ENCODE peak calls at places on chromosomes 13 and 19, in seven cellular contexts. One of them, this sample, is unnamed.

GRCh38 chr19:46659151-46660007 is 1.6 kb downstream of the DACT3 start:
- DNase-seq in neuronal stem cell: peak
- DNase-seq in endothelial cell of umbilical vein: no peak
- DNase-seq in CD8-positive, alpha-beta T cell: no peak
- DNase-seq in skeletal muscle cell: no peak
- DNase-seq in left ventricle myocardium inferior: no peak
- DNase-seq in esophagus squamous epithelium: no peak
- DNase-seq in this sample: no peak

GRCh38 chr13:50512602-50513527 is 330.6 kb downstream of the DLEU7 start:
- DNase-seq in neuronal stem cell: no peak
- DNase-seq in endothelial cell of umbilical vein: peak
- DNase-seq in CD8-positive, alpha-beta T cell: peak
- DNase-seq in skeletal muscle cell: no peak
- DNase-seq in left ventricle myocardium inferior: peak
- DNase-seq in esophagus squamous epithelium: peak
- DNase-seq in this sample: no peak

GRCh38 chr13:40983269-40983668 is 35.8 kb downstream of the ELF1 start:
- DNase-seq in neuronal stem cell: no peak
- DNase-seq in endothelial cell of umbilical vein: peak
- DNase-seq in CD8-positive, alpha-beta T cell: no peak
- DNase-seq in skeletal muscle cell: no peak
- DNase-seq in left ventricle myocardium inferior: no peak
- DNase-seq in esophagus squamous epithelium: no peak
- DNase-seq in this sample: no peak

GRCh38 chr19:16328824-16329482 is 4.3 kb downstream of the KLF2 start:
- DNase-seq in neuronal stem cell: no peak
- DNase-seq in endothelial cell of umbilical vein: peak
- DNase-seq in CD8-positive, alpha-beta T cell: peak
- DNase-seq in skeletal muscle cell: no peak
- DNase-seq in left ventricle myocardium inferior: no peak
- DNase-seq in esophagus squamous epithelium: no peak
- DNase-seq in this sample: no peak

GRCh38 chr13:32538234-32538620 is 368 bp downstream of the N4BP2L2 start:
- DNase-seq in neuronal stem cell: no peak
- DNase-seq in endothelial cell of umbilical vein: no peak
- DNase-seq in CD8-positive, alpha-beta T cell: no peak
- DNase-seq in skeletal muscle cell: peak
- DNase-seq in left ventricle myocardium inferior: peak
- DNase-seq in esophagus squamous epithelium: no peak
- DNase-seq in this sample: no peak

GRCh38 chr19:41597600-41598041 is 21.7 kb downstream of the CEACAM21 start:
- DNase-seq in neuronal stem cell: peak
- DNase-seq in endothelial cell of umbilical vein: peak
- DNase-seq in CD8-positive, alpha-beta T cell: peak
- DNase-seq in skeletal muscle cell: peak
- DNase-seq in left ventricle myocardium inferior: peak
- DNase-seq in esophagus squamous epithelium: peak
- DNase-seq in this sample: peak

GRCh38 chr19:33292595-33293254 is 9.6 kb downstream of the CEBPA start:
- DNase-seq in neuronal stem cell: no peak
- DNase-seq in endothelial cell of umbilical vein: no peak
- DNase-seq in CD8-positive, alpha-beta T cell: no peak
- DNase-seq in skeletal muscle cell: no peak
- DNase-seq in left ventricle myocardium inferior: no peak
- DNase-seq in esophagus squamous epithelium: no peak
- DNase-seq in this sample: no peak

GRCh38 chr19:11087870-11088507 is 1.3 kb upstream of the LDLR start:
- DNase-seq in neuronal stem cell: no peak
- DNase-seq in endothelial cell of umbilical vein: no peak
- DNase-seq in CD8-positive, alpha-beta T cell: no peak
- DNase-seq in skeletal muscle cell: no peak
- DNase-seq in left ventricle myocardium inferior: no peak
- DNase-seq in esophagus squamous epithelium: no peak
- DNase-seq in this sample: no peak

GRCh38 chr19:5691930-5692784 is 2.1 kb downstream of the RPL36 start:
- DNase-seq in neuronal stem cell: no peak
- DNase-seq in endothelial cell of umbilical vein: no peak
- DNase-seq in CD8-positive, alpha-beta T cell: peak
- DNase-seq in skeletal muscle cell: no peak
- DNase-seq in left ventricle myocardium inferior: no peak
- DNase-seq in esophagus squamous epithelium: no peak
- DNase-seq in this sample: no peak

GRCh38 chr13:38570706-38571105 is 116.2 kb upstream of the FREM2 start:
- DNase-seq in neuronal stem cell: no peak
- DNase-seq in endothelial cell of umbilical vein: no peak
- DNase-seq in CD8-positive, alpha-beta T cell: no peak
- DNase-seq in skeletal muscle cell: no peak
- DNase-seq in left ventricle myocardium inferior: no peak
- DNase-seq in esophagus squamous epithelium: no peak
- DNase-seq in this sample: no peak

GRCh38 chr13:99965329-99966000 is 6.1 kb downstream of the ZIC5 start:
- DNase-seq in neuronal stem cell: no peak
- DNase-seq in endothelial cell of umbilical vein: no peak
- DNase-seq in CD8-positive, alpha-beta T cell: no peak
- DNase-seq in skeletal muscle cell: no peak
- DNase-seq in left ventricle myocardium inferior: no peak
- DNase-seq in esophagus squamous epithelium: no peak
- DNase-seq in this sample: no peak

GRCh38 chr13:72255908-72256307 is 388.9 kb upstream of the DACH1 start:
- DNase-seq in neuronal stem cell: peak
- DNase-seq in endothelial cell of umbilical vein: peak
- DNase-seq in CD8-positive, alpha-beta T cell: no peak
- DNase-seq in skeletal muscle cell: peak
- DNase-seq in left ventricle myocardium inferior: no peak
- DNase-seq in esophagus squamous epithelium: no peak
- DNase-seq in this sample: peak

GRCh38 chr19:55158848-55159793 is 1.6 kb upstream of the TNNI3 start:
- DNase-seq in neuronal stem cell: no peak
- DNase-seq in endothelial cell of umbilical vein: no peak
- DNase-seq in CD8-positive, alpha-beta T cell: no peak
- DNase-seq in skeletal muscle cell: no peak
- DNase-seq in left ventricle myocardium inferior: peak
- DNase-seq in esophagus squamous epithelium: no peak
- DNase-seq in this sample: no peak

GRCh38 chr13:112270951-112271350 is 105.2 kb upstream of the SPACA7 start:
- DNase-seq in neuronal stem cell: no peak
- DNase-seq in endothelial cell of umbilical vein: no peak
- DNase-seq in CD8-positive, alpha-beta T cell: no peak
- DNase-seq in skeletal muscle cell: no peak
- DNase-seq in left ventricle myocardium inferior: no peak
- DNase-seq in esophagus squamous epithelium: no peak
- DNase-seq in this sample: no peak

GRCh38 chr19:35162471-35163326 is 8.2 kb downstream of the FXYD5 start:
- DNase-seq in neuronal stem cell: no peak
- DNase-seq in endothelial cell of umbilical vein: no peak
- DNase-seq in CD8-positive, alpha-beta T cell: no peak
- DNase-seq in skeletal muscle cell: no peak
- DNase-seq in left ventricle myocardium inferior: no peak
- DNase-seq in esophagus squamous epithelium: no peak
- DNase-seq in this sample: no peak

GRCh38 chr13:34943675-34944634 is 1.9 kb downstream of the NBEA start:
- DNase-seq in neuronal stem cell: no peak
- DNase-seq in endothelial cell of umbilical vein: peak
- DNase-seq in CD8-positive, alpha-beta T cell: no peak
- DNase-seq in skeletal muscle cell: no peak
- DNase-seq in left ventricle myocardium inferior: no peak
- DNase-seq in esophagus squamous epithelium: no peak
- DNase-seq in this sample: no peak

GRCh38 chr19:30733826-30734550 is 361.8 kb downstream of the ZNF536 start:
- DNase-seq in neuronal stem cell: peak
- DNase-seq in endothelial cell of umbilical vein: no peak
- DNase-seq in CD8-positive, alpha-beta T cell: no peak
- DNase-seq in skeletal muscle cell: no peak
- DNase-seq in left ventricle myocardium inferior: no peak
- DNase-seq in esophagus squamous epithelium: no peak
- DNase-seq in this sample: no peak

GRCh38 chr19:49856574-49857021 is 5.6 kb downstream of the PTOV1 start:
- DNase-seq in neuronal stem cell: no peak
- DNase-seq in endothelial cell of umbilical vein: no peak
- DNase-seq in CD8-positive, alpha-beta T cell: no peak
- DNase-seq in skeletal muscle cell: no peak
- DNase-seq in left ventricle myocardium inferior: no peak
- DNase-seq in esophagus squamous epithelium: no peak
- DNase-seq in this sample: no peak

GRCh38 chr19:44003461-44004134 is 841 bp downstream of the ZNF230 start:
- DNase-seq in neuronal stem cell: no peak
- DNase-seq in endothelial cell of umbilical vein: peak
- DNase-seq in CD8-positive, alpha-beta T cell: no peak
- DNase-seq in skeletal muscle cell: no peak
- DNase-seq in left ventricle myocardium inferior: no peak
- DNase-seq in esophagus squamous epithelium: no peak
- DNase-seq in this sample: peak

GRCh38 chr19:17784201-17785008 is 10.5 kb upstream of the B3GNT3 start:
- DNase-seq in neuronal stem cell: peak
- DNase-seq in endothelial cell of umbilical vein: peak
- DNase-seq in CD8-positive, alpha-beta T cell: peak
- DNase-seq in skeletal muscle cell: no peak
- DNase-seq in left ventricle myocardium inferior: peak
- DNase-seq in esophagus squamous epithelium: no peak
- DNase-seq in this sample: no peak

GRCh38 chr19:30136591-30136990 is 194.6 kb downstream of the URI1 start:
- DNase-seq in neuronal stem cell: no peak
- DNase-seq in endothelial cell of umbilical vein: no peak
- DNase-seq in CD8-positive, alpha-beta T cell: no peak
- DNase-seq in skeletal muscle cell: no peak
- DNase-seq in left ventricle myocardium inferior: no peak
- DNase-seq in esophagus squamous epithelium: no peak
- DNase-seq in this sample: no peak

GRCh38 chr19:48487944-48488343 is 18.8 kb downstream of the CYTH2 start:
- DNase-seq in neuronal stem cell: no peak
- DNase-seq in endothelial cell of umbilical vein: peak
- DNase-seq in CD8-positive, alpha-beta T cell: no peak
- DNase-seq in skeletal muscle cell: no peak
- DNase-seq in left ventricle myocardium inferior: peak
- DNase-seq in esophagus squamous epithelium: no peak
- DNase-seq in this sample: no peak

GRCh38 chr13:44155422-44156293 is 218.0 kb upstream of the SERP2 start:
- DNase-seq in neuronal stem cell: no peak
- DNase-seq in endothelial cell of umbilical vein: peak
- DNase-seq in CD8-positive, alpha-beta T cell: no peak
- DNase-seq in skeletal muscle cell: no peak
- DNase-seq in left ventricle myocardium inferior: peak
- DNase-seq in esophagus squamous epithelium: no peak
- DNase-seq in this sample: no peak

GRCh38 chr13:20833900-20834679 is 60.3 kb upstream of the EEF1AKMT1 start:
- DNase-seq in neuronal stem cell: no peak
- DNase-seq in endothelial cell of umbilical vein: no peak
- DNase-seq in CD8-positive, alpha-beta T cell: no peak
- DNase-seq in skeletal muscle cell: no peak
- DNase-seq in left ventricle myocardium inferior: no peak
- DNase-seq in esophagus squamous epithelium: no peak
- DNase-seq in this sample: no peak

GRCh38 chr19:52566588-52566987 is 3.5 kb upstream of the ZNF701 start:
- DNase-seq in neuronal stem cell: no peak
- DNase-seq in endothelial cell of umbilical vein: peak
- DNase-seq in CD8-positive, alpha-beta T cell: no peak
- DNase-seq in skeletal muscle cell: peak
- DNase-seq in left ventricle myocardium inferior: no peak
- DNase-seq in esophagus squamous epithelium: no peak
- DNase-seq in this sample: no peak

GRCh38 chr13:51380269-51380668 is 40.8 kb downstream of the SERPINE3 start:
- DNase-seq in neuronal stem cell: no peak
- DNase-seq in endothelial cell of umbilical vein: peak
- DNase-seq in CD8-positive, alpha-beta T cell: no peak
- DNase-seq in skeletal muscle cell: no peak
- DNase-seq in left ventricle myocardium inferior: no peak
- DNase-seq in esophagus squamous epithelium: no peak
- DNase-seq in this sample: no peak

GRCh38 chr13:111209613-111210012 is 94.5 kb downstream of the ARHGEF7 start:
- DNase-seq in neuronal stem cell: no peak
- DNase-seq in endothelial cell of umbilical vein: no peak
- DNase-seq in CD8-positive, alpha-beta T cell: no peak
- DNase-seq in skeletal muscle cell: no peak
- DNase-seq in left ventricle myocardium inferior: no peak
- DNase-seq in esophagus squamous epithelium: no peak
- DNase-seq in this sample: no peak
- H3K4me3 ChIP-seq in neuronal stem cell: no peak
- H3K4me3 ChIP-seq in endothelial cell of umbilical vein: no peak
- H3K4me3 ChIP-seq in CD8-positive, alpha-beta T cell: no peak
- H3K4me3 ChIP-seq in skeletal muscle cell: no peak
- H3K4me3 ChIP-seq in left ventricle myocardium inferior: peak
- H3K4me3 ChIP-seq in esophagus squamous epithelium: no peak
- H3K4me3 ChIP-seq in this sample: no peak

GRCh38 chr13:39602277-39602613 is 748 bp downstream of the LHFPL6 start:
- DNase-seq in neuronal stem cell: no peak
- DNase-seq in endothelial cell of umbilical vein: no peak
- DNase-seq in CD8-positive, alpha-beta T cell: no peak
- DNase-seq in skeletal muscle cell: no peak
- DNase-seq in left ventricle myocardium inferior: no peak
- DNase-seq in esophagus squamous epithelium: no peak
- DNase-seq in this sample: no peak

GRCh38 chr13:39602614-39603366 is at the start of gene LHFPL6:
- DNase-seq in neuronal stem cell: peak
- DNase-seq in endothelial cell of umbilical vein: peak
- DNase-seq in CD8-positive, alpha-beta T cell: no peak
- DNase-seq in skeletal muscle cell: peak
- DNase-seq in left ventricle myocardium inferior: peak
- DNase-seq in esophagus squamous epithelium: no peak
- DNase-seq in this sample: no peak

GRCh38 chr13:39601636-39602035 is 1.4 kb downstream of the LHFPL6 start:
- DNase-seq in neuronal stem cell: no peak
- DNase-seq in endothelial cell of umbilical vein: no peak
- DNase-seq in CD8-positive, alpha-beta T cell: no peak
- DNase-seq in skeletal muscle cell: no peak
- DNase-seq in left ventricle myocardium inferior: no peak
- DNase-seq in esophagus squamous epithelium: no peak
- DNase-seq in this sample: no peak

GRCh38 chr13:39599842-39600241 is 3.2 kb downstream of the LHFPL6 start:
- DNase-seq in neuronal stem cell: no peak
- DNase-seq in endothelial cell of umbilical vein: no peak
- DNase-seq in CD8-positive, alpha-beta T cell: no peak
- DNase-seq in skeletal muscle cell: no peak
- DNase-seq in left ventricle myocardium inferior: no peak
- DNase-seq in esophagus squamous epithelium: no peak
- DNase-seq in this sample: no peak

GRCh38 chr13:39600766-39601165 is 2.2 kb downstream of the LHFPL6 start:
- DNase-seq in neuronal stem cell: no peak
- DNase-seq in endothelial cell of umbilical vein: no peak
- DNase-seq in CD8-positive, alpha-beta T cell: no peak
- DNase-seq in skeletal muscle cell: no peak
- DNase-seq in left ventricle myocardium inferior: peak
- DNase-seq in esophagus squamous epithelium: no peak
- DNase-seq in this sample: no peak
- H3K4me3 ChIP-seq in neuronal stem cell: peak
- H3K4me3 ChIP-seq in endothelial cell of umbilical vein: no peak
- H3K4me3 ChIP-seq in CD8-positive, alpha-beta T cell: no peak
- H3K4me3 ChIP-seq in skeletal muscle cell: peak
- H3K4me3 ChIP-seq in left ventricle myocardium inferior: peak
- H3K4me3 ChIP-seq in esophagus squamous epithelium: peak
- H3K4me3 ChIP-seq in this sample: no peak

GRCh38 chr13:94703721-94704314 is 8.5 kb downstream of the SOX21 start:
- DNase-seq in neuronal stem cell: no peak
- DNase-seq in endothelial cell of umbilical vein: no peak
- DNase-seq in CD8-positive, alpha-beta T cell: no peak
- DNase-seq in skeletal muscle cell: no peak
- DNase-seq in left ventricle myocardium inferior: no peak
- DNase-seq in esophagus squamous epithelium: no peak
- DNase-seq in this sample: no peak
- H3K4me3 ChIP-seq in neuronal stem cell: no peak
- H3K4me3 ChIP-seq in endothelial cell of umbilical vein: no peak
- H3K4me3 ChIP-seq in CD8-positive, alpha-beta T cell: no peak
- H3K4me3 ChIP-seq in skeletal muscle cell: no peak
- H3K4me3 ChIP-seq in left ventricle myocardium inferior: no peak
- H3K4me3 ChIP-seq in esophagus squamous epithelium: no peak
- H3K4me3 ChIP-seq in this sample: no peak

GRCh38 chr19:7159105-7159933 is 89.8 kb downstream of the ZNF557 start:
- DNase-seq in neuronal stem cell: no peak
- DNase-seq in endothelial cell of umbilical vein: no peak
- DNase-seq in CD8-positive, alpha-beta T cell: no peak
- DNase-seq in skeletal muscle cell: peak
- DNase-seq in left ventricle myocardium inferior: peak
- DNase-seq in esophagus squamous epithelium: no peak
- DNase-seq in this sample: no peak
- H3K4me3 ChIP-seq in neuronal stem cell: no peak
- H3K4me3 ChIP-seq in endothelial cell of umbilical vein: no peak
- H3K4me3 ChIP-seq in CD8-positive, alpha-beta T cell: no peak
- H3K4me3 ChIP-seq in skeletal muscle cell: no peak
- H3K4me3 ChIP-seq in left ventricle myocardium inferior: peak
- H3K4me3 ChIP-seq in esophagus squamous epithelium: no peak
- H3K4me3 ChIP-seq in this sample: no peak

This sample was measured in epithelial cell of proximal tubule.